ENCODE peak calls at places on chromosomes 2 and 18, in four cellular contexts. B is amygdala; N is activated CD8-positive, alpha-beta memory T cell treated with anti-CD3 and anti-CD28 coated beads for 1 hour; D is H7. V is an unnamed sample.

GRCh38 chr2:19256239-19256638 is 102.2 kb downstream of the OSR1 start:
- DNase-seq in B (no peak), D (no peak), N (no peak), V (no peak)

GRCh38 chr18:32157580-32157979 is 32.3 kb upstream of the MEP1B start:
- DNase-seq in N (no peak), D (no peak), B (no peak), V (no peak)

GRCh38 chr2:64274399-64275173 is 130.4 kb upstream of the PELI1 start:
- DNase-seq in N (no peak), B (no peak), D (no peak), V (no peak)

GRCh38 chr2:128376241-128377041 is 57.8 kb upstream of the HS6ST1 start:
- DNase-seq in N (no peak), B (no peak), D (peak; percentile 51), V (no peak)

GRCh38 chr2:169715379-169716228 is 18.0 kb upstream of the KLHL23 start:
- DNase-seq in N (no peak), B (no peak), D (no peak), V (no peak)

GRCh38 chr2:165239230-165239629 is at the start of gene SCN2A:
- DNase-seq in B (no peak), N (no peak), D (no peak), V (no peak)

GRCh38 chr2:216635701-216636541 is 2.7 kb downstream of the IGFBP2 start:
- DNase-seq in N (no peak), D (peak; percentile 78), B (no peak), V (no peak)

GRCh38 chr2:98334439-98335078 is 11.7 kb upstream of the CNGA3 start:
- DNase-seq in N (no peak), B (no peak), D (peak; percentile 54), V (no peak)

GRCh38 chr2:11955314-11955713 is 208.9 kb downstream of the LPIN1 start:
- DNase-seq in B (no peak), D (no peak), N (no peak), V (no peak)

GRCh38 chr2:233413529-233414272 is 59.4 kb downstream of the DGKD start:
- DNase-seq in B (no peak), D (no peak), N (peak; percentile 67), V (no peak)

GRCh38 chr18:50194623-50195532 is at the start of gene MYO5B:
- DNase-seq in N (no peak), B (no peak), D (peak; percentile 97), V (no peak)

GRCh38 chr2:160372585-160372984 is 121.0 kb downstream of the RBMS1 start:
- DNase-seq in N (no peak), D (no peak), B (no peak), V (no peak)

GRCh38 chr18:10094154-10094553 is 180.3 kb downstream of the VAPA start:
- DNase-seq in N (no peak), D (no peak), B (no peak), V (no peak)

GRCh38 chr2:26605195-26605968 is 35.8 kb downstream of the CIB4 start:
- DNase-seq in D (peak; percentile 81), B (no peak), N (no peak), V (no peak)

GRCh38 chr18:9392726-9393125 is 58.2 kb downstream of the TWSG1 start:
- DNase-seq in D (peak; percentile 23), N (no peak), B (no peak), V (no peak)